ENCODE peak calls at places on chromosomes 12 and 14, in five cellular contexts. V, P, C, Y and Z are unnamed samples.

GRCh38 chr12:51817027-51817953 is 31.2 kb downstream of the FIGNL2 start:
- DNase-seq in V (no peak), P (no peak), C (no peak), Y (no peak), Z (no peak)

GRCh38 chr12:3213171-3213570 is 136.0 kb downstream of the TSPAN9 start:
- DNase-seq in V (no peak), P (no peak), C (no peak), Y (no peak), Z (no peak)

GRCh38 chr12:45666452-45667215 is 62.9 kb upstream of the ARID2 start:
- DNase-seq in V (no peak), P (no peak), C (no peak), Y (no peak), Z (no peak)

GRCh38 chr12:121087467-121088207 is 45.0 kb upstream of the P2RX7 start:
- DNase-seq in V (no peak), P (no peak), C (no peak), Y (no peak), Z (no peak)

GRCh38 chr14:64095620-64096019 is 198.6 kb downstream of the ESR2 start:
- DNase-seq in V (no peak), P (no peak), C (no peak), Y (no peak), Z (no peak)

GRCh38 chr12:89552376-89552775 is 26.5 kb upstream of the POC1B start:
- DNase-seq in V (no peak), P (no peak), C (no peak), Y (no peak), Z (no peak)

GRCh38 chr12:86777335-86777734 is 521.1 kb upstream of the MGAT4C start:
- DNase-seq in V (no peak), P (no peak), C (no peak), Y (no peak), Z (no peak)

GRCh38 chr12:57765003-57765697 is 1.7 kb downstream of the CYP27B1 start:
- DNase-seq in V (peak; percentile 45), P (no peak), C (no peak), Y (peak; percentile 65), Z (no peak)

GRCh38 chr14:52080817-52081755 is 12.2 kb upstream of the NID2 start:
- DNase-seq in V (no peak), P (no peak), C (no peak), Y (no peak), Z (no peak)

GRCh38 chr12:125983784-125984510 is 918.7 kb downstream of the AACS start:
- DNase-seq in V (no peak), P (no peak), C (no peak), Y (no peak), Z (peak; percentile 55)

GRCh38 chr12:95859344-95859816 is 628 bp downstream of the SNRPF start:
- DNase-seq in V (no peak), P (no peak), C (no peak), Y (peak; percentile 56), Z (no peak)

GRCh38 chr12:109949089-109949488 is 47.1 kb downstream of the GIT2 start:
- DNase-seq in V (no peak), P (no peak), C (no peak), Y (no peak), Z (peak; percentile 66)

GRCh38 chr14:104746951-104747481 is 5.9 kb upstream of the SIVA1 start:
- DNase-seq in V (peak; percentile 81), P (no peak), C (no peak), Y (no peak), Z (peak; percentile 86)

GRCh38 chr12:113837059-113837458 is 129.1 kb downstream of the RBM19 start:
- DNase-seq in V (no peak), P (no peak), C (no peak), Y (no peak), Z (no peak)

GRCh38 chr14:67964391-67964812 is 144.8 kb downstream of the RAD51B start:
- DNase-seq in V (no peak), P (no peak), C (peak; percentile 59), Y (no peak), Z (no peak)

GRCh38 chr12:14959463-14959862 is 1.9 kb downstream of the ARHGDIB start:
- DNase-seq in V (no peak), P (no peak), C (no peak), Y (peak; percentile 76), Z (no peak)

GRCh38 chr14:81400852-81401251 is 728 bp upstream of the STON2 start:
- DNase-seq in V (peak; percentile 42), P (no peak), C (peak; percentile 94), Y (peak; percentile 51), Z (no peak)

GRCh38 chr12:52180971-52181628 is 10.7 kb downstream of the KRT80 start:
- DNase-seq in V (no peak), P (no peak), C (no peak), Y (no peak), Z (no peak)

GRCh38 chr12:78403136-78403535 is 461.4 kb upstream of the SYT1 start:
- DNase-seq in V (no peak), P (no peak), C (no peak), Y (no peak), Z (no peak)

GRCh38 chr12:13203028-13203922 is 6.7 kb downstream of the EMP1 start:
- DNase-seq in V (no peak), P (no peak), C (peak; percentile 80), Y (peak; percentile 60), Z (no peak)

GRCh38 chr12:107894589-107894988 is 120.1 kb downstream of the ASCL4 start:
- DNase-seq in V (no peak), P (no peak), C (no peak), Y (no peak), Z (no peak)

GRCh38 chr12:55651314-55651703 is 14.6 kb downstream of the OR10P1 start:
- DNase-seq in V (no peak), P (no peak), C (no peak), Y (no peak), Z (no peak)

GRCh38 chr12:75329918-75330826 is at the start of gene CAPS2:
- DNase-seq in V (peak; percentile 83), P (peak; percentile 13), C (peak; percentile 71), Y (peak; percentile 92), Z (peak; percentile 94)

GRCh38 chr14:50000215-50001145 is 107.6 kb downstream of the ARF6 start:
- DNase-seq in V (peak; percentile 56), P (no peak), C (peak; percentile 72), Y (peak; percentile 85), Z (peak; percentile 52)
- TF ChIP-seq POLR2A in V (no peak), P (peak; percentile 16), C (no peak), Y (no peak), Z (peak; percentile 57)

GRCh38 chr12:124498870-124499753 is 68.3 kb downstream of the NCOR2 start:
- DNase-seq in V (no peak), P (no peak), C (no peak), Y (no peak), Z (no peak)
- TF ChIP-seq CTCF in V (no peak), P (no peak), C (no peak), Y (peak; percentile 5), Z (no peak)

DNA sequence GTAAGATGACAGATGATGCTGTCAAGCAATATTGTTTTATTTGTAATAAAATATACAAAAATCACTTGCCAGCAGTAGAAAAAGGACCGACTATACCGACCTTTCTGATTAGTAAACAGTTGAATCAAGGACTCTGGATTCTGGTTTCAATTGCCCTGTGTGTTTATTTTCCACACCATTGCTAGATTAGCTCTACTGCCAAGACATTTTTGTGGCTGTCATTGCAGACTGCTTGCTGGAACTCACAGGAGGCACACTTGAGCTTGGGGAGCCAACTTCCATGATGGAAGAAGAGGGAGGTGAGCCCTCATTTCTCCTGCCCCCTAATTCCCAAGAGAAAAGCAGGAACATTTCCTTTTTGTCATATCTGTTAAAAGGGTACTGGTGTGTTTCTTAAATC is 51.3 kb downstream of the MAPKAPK5 start:
- DNase-seq in V (no peak), P (no peak), C (no peak), Y (no peak), Z (no peak)
- TF ChIP-seq POLR2A in V (no peak), P (no peak), C (no peak), Y (no peak), Z (no peak)

GRCh38 chr12:32343496-32343895 is 55.9 kb upstream of the FGD4 start:
- DNase-seq in V (no peak), P (no peak), C (no peak), Y (no peak), Z (no peak)

DNA sequence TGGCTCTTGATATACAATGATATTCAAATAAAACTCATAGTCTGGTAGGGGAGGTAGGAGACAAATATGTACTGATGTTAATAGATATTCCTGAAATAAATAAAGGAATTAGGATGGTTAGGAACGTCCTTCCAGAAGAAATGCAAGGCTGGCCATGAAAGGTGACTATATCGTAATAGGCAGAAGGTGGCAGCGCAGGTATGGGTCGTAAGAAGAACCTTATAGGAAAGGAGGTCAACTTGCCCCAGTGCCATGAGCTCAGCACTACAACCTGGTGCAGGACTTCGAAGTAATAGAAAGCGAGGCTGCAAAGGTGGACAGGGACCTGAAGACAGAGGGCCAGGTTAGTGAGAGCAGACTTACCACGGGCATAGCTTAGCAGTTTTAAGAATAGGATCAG is 55.3 kb upstream of the FGD4 start:
- DNase-seq in V (no peak), P (no peak), C (no peak), Y (no peak), Z (no peak)
- TF ChIP-seq CTCF in V (no peak), P (no peak), C (no peak), Y (no peak), Z (no peak)

GRCh38 chr12:48852734-48853168 is 788 bp upstream of the DDX23 start:
- DNase-seq in V (no peak), P (no peak), C (no peak), Y (no peak), Z (no peak)
- TF ChIP-seq POLR2A in V (no peak), P (no peak), C (no peak), Y (no peak), Z (no peak)

DNA sequence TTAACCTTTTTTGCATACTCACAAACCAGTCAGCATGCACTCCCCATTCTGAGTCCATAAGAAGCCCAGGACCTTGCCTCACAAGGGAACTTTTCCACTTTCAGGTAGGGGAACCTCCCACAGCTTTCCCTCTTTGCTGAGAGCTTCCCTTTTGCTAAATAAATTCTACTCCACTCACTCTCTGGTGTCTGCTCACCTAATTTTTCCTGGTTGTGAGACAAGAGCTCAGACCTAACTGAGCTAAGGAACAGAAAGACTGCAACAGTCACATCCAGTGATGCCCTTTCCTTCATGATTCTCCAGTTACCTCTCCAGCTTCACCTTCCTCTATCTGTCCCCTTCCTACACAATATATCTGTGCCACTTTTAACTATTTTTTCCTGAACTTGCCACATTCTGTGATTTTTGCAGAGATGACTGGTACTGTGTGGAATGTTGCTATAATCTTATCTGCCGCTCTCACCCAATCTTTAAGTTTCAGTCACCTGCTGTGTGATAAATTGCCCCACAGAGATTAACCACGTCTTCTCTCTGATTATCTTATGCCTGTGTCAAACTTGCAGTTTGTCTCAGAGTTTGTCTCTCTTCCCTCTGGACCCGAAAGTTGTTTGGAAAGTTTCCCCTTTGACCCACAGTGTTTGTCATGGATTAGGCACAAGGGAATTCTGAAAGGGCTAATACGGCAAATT is 737.1 kb upstream of the FLRT2 start:
- DNase-seq in V (no peak), P (no peak), C (no peak), Y (no peak), Z (no peak)
- TF ChIP-seq CTCF in V (no peak), P (no peak), C (no peak), Y (no peak), Z (no peak)